ENCODE peak calls at places on chromosome 7, in six cellular contexts. N is putamen, U is T-helper 2 cell, Q is GM20000, S is OCI-LY7, O is neural crest cell. J is an unnamed sample.

GRCh38 chr7:133789951-133790350 is 337.2 kb upstream of the LRGUK start:
- DNase-seq in Q (no peak), N (no peak), O (no peak), U (no peak), S (no peak), J (no peak)

GRCh38 chr7:151193203-151193602 is 6.2 kb upstream of the ASB10 start:
- DNase-seq in S (no peak), O (no peak), U (no peak), Q (no peak), N (no peak), J (no peak)

GRCh38 chr7:115229401-115230083 is 307.6 kb downstream of the MDFIC start:
- DNase-seq in U (no peak), S (no peak), N (no peak), Q (no peak), O (no peak), J (no peak)

GRCh38 chr7:30472771-30473392 is 5.7 kb downstream of the NOD1 start:
- DNase-seq in N (no peak), O (no peak), S (no peak), U (no peak), Q (no peak), J (no peak)

GRCh38 chr7:24948739-24949138 is 31.2 kb downstream of the OSBPL3 start:
- DNase-seq in Q (no peak), O (no peak), S (no peak), U (no peak), N (no peak), J (no peak)

GRCh38 chr7:92766461-92767003 is 69.8 kb downstream of the CDK6 start:
- DNase-seq in O (no peak), U (no peak), N (no peak), Q (no peak), S (no peak), J (no peak)

GRCh38 chr7:4774804-4775280 is 581 bp upstream of the AP5Z1 start:
- DNase-seq in N (peak), O (no peak), S (no peak), U (no peak), Q (no peak), J (no peak)

GRCh38 chr7:4769753-4770152 is 5.7 kb upstream of the AP5Z1 start:
- DNase-seq in Q (no peak), S (no peak), N (no peak), U (no peak), O (no peak), J (no peak)